ENCODE peak calls at places on chromosomes 7 and 10, in six cellular contexts. N is GM19239; C is foreskin keratinocyte; K is posterior cingulate gyrus; U is HCT116; M is stimulated activated CD8-positive, alpha-beta memory T cell treated with anti-CD3 and anti-CD28 coated beads, Interleukin-4, amount 100 ng/mL, for 24 hours. D is an unnamed sample.

GRCh38 chr10:48469516-48470020 is 135.3 kb downstream of the ARHGAP22 start:
- DNase-seq in N (no peak), C (no peak), K (no peak), U (no peak), M (no peak), D (no peak)

GRCh38 chr10:4174197-4174596 is 389.2 kb upstream of the KLF6 start:
- DNase-seq in N (no peak), C (no peak), K (no peak), U (no peak), M (no peak), D (no peak)

GRCh38 chr10:70247360-70247759 is 14.1 kb upstream of the PPA1 start:
- DNase-seq in N (no peak), C (no peak), K (no peak), U (no peak), M (no peak), D (no peak)

GRCh38 chr7:38321515-38321944 is 48.1 kb upstream of the TARP start:
- DNase-seq in N (no peak), C (no peak), K (peak; percentile 74), U (no peak), M (no peak), D (peak; percentile 12)

GRCh38 chr7:103299660-103300059 is 2.4 kb downstream of the PMPCB start:
- DNase-seq in N (no peak), C (no peak), K (no peak), U (no peak), M (no peak), D (no peak)

GRCh38 chr10:132634241-132634946 is 96.8 kb downstream of the INPP5A start:
- DNase-seq in N (no peak), C (no peak), K (no peak), U (no peak), M (no peak), D (no peak)

GRCh38 chr7:101170617-101171441 is 5.5 kb upstream of the VGF start:
- DNase-seq in N (no peak), C (no peak), K (peak; percentile 35), U (no peak), M (no peak), D (no peak)

GRCh38 chr10:132118366-132118765 is 52.6 kb downstream of the JAKMIP3 start:
- DNase-seq in N (no peak), C (no peak), K (peak; percentile 66), U (no peak), M (no peak), D (no peak)

D was measured in mammary epithelial cell.